ENCODE peak calls at places on chromosomes 4 and X, in six cellular contexts. I, H, B, O, L and Q are unnamed samples.

GRCh38 chr4:33107813-33108212 is 2387.6 kb downstream of the PCDH7 start:
- DNase-seq in I (no peak), H (no peak), B (no peak), O (no peak), L (no peak), Q (no peak)

GRCh38 chr4:173432430-173432829 is 33.5 kb upstream of the SCRG1 start:
- DNase-seq in I (no peak), H (no peak), B (no peak), O (no peak), L (no peak), Q (no peak)

GRCh38 chrX:31279359-31279758 is 207.5 kb upstream of the FTHL17 start:
- DNase-seq in I (no peak), H (no peak), B (no peak), O (no peak), L (no peak), Q (no peak)

GRCh38 chrX:132171478-132171877 is 43.7 kb upstream of the FRMD7 start:
- DNase-seq in I (no peak), H (peak; percentile 1), B (no peak), O (no peak), L (no peak), Q (no peak)

GRCh38 chr4:112277705-112278448 is 7.8 kb downstream of the TIFA start:
- DNase-seq in I (no peak), H (no peak), B (no peak), O (no peak), L (no peak), Q (no peak)

GRCh38 chrX:139930923-139931645 is 1.8 kb downstream of the ATP11C start:
- DNase-seq in I (no peak), H (no peak), B (no peak), O (peak; percentile 57), L (peak; percentile 8), Q (no peak)

GRCh38 chr4:124262211-124263179 is 450.0 kb downstream of the ANKRD50 start:
- DNase-seq in I (peak; percentile 83), H (peak; percentile 49), B (no peak), O (no peak), L (peak; percentile 62), Q (peak; percentile 65)

GRCh38 chrX:53281321-53281822 is at the start of gene IQSEC2:
- DNase-seq in I (peak; percentile 92), H (no peak), B (no peak), O (peak; percentile 95), L (no peak), Q (peak; percentile 52)

GRCh38 chr4:14130551-14130950 is 503.0 kb upstream of the BOD1L1 start:
- DNase-seq in I (no peak), H (no peak), B (no peak), O (no peak), L (no peak), Q (no peak)

GRCh38 chrX:154775611-154776349 is 13.1 kb downstream of the DKC1 start:
- DNase-seq in I (no peak), H (no peak), B (no peak), O (no peak), L (no peak), Q (no peak)

GRCh38 chrX:19875051-19875432 is 12.4 kb downstream of the SH3KBP1 start:
- DNase-seq in I (no peak), H (no peak), B (no peak), O (no peak), L (no peak), Q (no peak)

GRCh38 chrX:11290673-11291072 is 2.5 kb upstream of the AMELX start:
- DNase-seq in I (no peak), H (no peak), B (no peak), O (no peak), L (no peak), Q (no peak)

GRCh38 chr4:3708103-3708510 is 58.1 kb upstream of the ADRA2C start:
- DNase-seq in I (no peak), H (no peak), B (no peak), O (peak; percentile 70), L (no peak), Q (no peak)

GRCh38 chrX:35016051-35016450 is 73.5 kb downstream of the FAM47B start:
- DNase-seq in I (no peak), H (no peak), B (no peak), O (no peak), L (no peak), Q (no peak)

GRCh38 chr4:76458829-76459228 is 23.8 kb downstream of the SHROOM3 start:
- DNase-seq in I (no peak), H (peak; percentile 21), B (no peak), O (peak; percentile 46), L (peak; percentile 22), Q (no peak)

GRCh38 chr4:23171971-23172370 is 479.2 kb downstream of the GBA3 start:
- DNase-seq in I (no peak), H (no peak), B (no peak), O (no peak), L (no peak), Q (no peak)

GRCh38 chrX:18994713-18995112 is 10.8 kb upstream of the PHKA2 start:
- DNase-seq in I (no peak), H (no peak), B (no peak), O (no peak), L (no peak), Q (peak; percentile 39)

GRCh38 chr4:138241281-138242075 is 671 bp downstream of the SLC7A11 start:
- DNase-seq in I (no peak), H (peak; percentile 47), B (no peak), O (peak; percentile 24), L (no peak), Q (no peak)

GRCh38 chr4:99405433-99406115 is 29.6 kb downstream of the ADH7 start:
- DNase-seq in I (peak; percentile 84), H (peak; percentile 0), B (no peak), O (peak; percentile 57), L (peak; percentile 75), Q (peak; percentile 78)

GRCh38 chr4:110062166-110062565 is 136.2 kb downstream of the ELOVL6 start:
- DNase-seq in I (no peak), H (no peak), B (no peak), O (no peak), L (no peak), Q (no peak)

GRCh38 chrX:69062493-69062892 is 102.8 kb downstream of the PJA1 start:
- DNase-seq in I (peak; percentile 9), H (no peak), B (no peak), O (no peak), L (no peak), Q (no peak)

GRCh38 chr4:26322349-26322748 is 1.5 kb downstream of the RBPJ start:
- DNase-seq in I (no peak), H (no peak), B (no peak), O (no peak), L (no peak), Q (no peak)